ENCODE peak calls at places on chromosomes 7 and 10, in nine cellular contexts. One of them, this sample, is unnamed.

GRCh38 chr10:47340613-47341170 is 7.5 kb upstream of the RBP3 start:
- DNase-seq in K562: peak; percentile 90
- DNase-seq in A549: peak; percentile 87
- DNase-seq in uterus: peak; percentile 37
- DNase-seq in stomach: peak; percentile 68
- DNase-seq in ovary: no peak
- DNase-seq in upper lobe of left lung: peak; percentile 50
- DNase-seq in HepG2: peak; percentile 47
- DNase-seq in HCT116: peak; percentile 48
- DNase-seq in this sample: peak; percentile 68

GRCh38 chr7:134966691-134967090 is 19.6 kb upstream of the AGBL3 start:
- DNase-seq in uterus: no peak
- DNase-seq in HCT116: no peak
- DNase-seq in stomach: no peak
- DNase-seq in HepG2: no peak
- DNase-seq in ovary: no peak
- DNase-seq in upper lobe of left lung: no peak
- DNase-seq in K562: no peak
- DNase-seq in A549: no peak
- DNase-seq in this sample: no peak

GRCh38 chr10:77251297-77252013 is 386.2 kb downstream of the KCNMA1 start:
- DNase-seq in uterus: no peak
- DNase-seq in HCT116: peak; percentile 13
- DNase-seq in stomach: peak; percentile 34
- DNase-seq in upper lobe of left lung: peak; percentile 27
- DNase-seq in K562: peak; percentile 34
- DNase-seq in HepG2: peak; percentile 8
- DNase-seq in A549: peak; percentile 63
- DNase-seq in ovary: no peak
- DNase-seq in this sample: no peak

GRCh38 chr7:84336741-84337140 is 142.2 kb upstream of the SEMA3A start:
- DNase-seq in upper lobe of left lung: no peak
- DNase-seq in A549: no peak
- DNase-seq in uterus: no peak
- DNase-seq in stomach: no peak
- DNase-seq in HepG2: no peak
- DNase-seq in HCT116: no peak
- DNase-seq in ovary: no peak
- DNase-seq in K562: no peak
- DNase-seq in this sample: no peak

GRCh38 chr10:132372516-132373095 is 24.4 kb upstream of the PWWP2B start:
- DNase-seq in ovary: peak; percentile 13
- DNase-seq in HCT116: no peak
- DNase-seq in A549: no peak
- DNase-seq in K562: no peak
- DNase-seq in uterus: no peak
- DNase-seq in upper lobe of left lung: no peak
- DNase-seq in stomach: no peak
- DNase-seq in HepG2: no peak
- DNase-seq in this sample: peak; percentile 20

GRCh38 chr10:57494481-57494880 is 773.2 kb downstream of the IPMK start:
- DNase-seq in K562: no peak
- DNase-seq in HepG2: peak; percentile 1
- DNase-seq in ovary: no peak
- DNase-seq in upper lobe of left lung: no peak
- DNase-seq in uterus: no peak
- DNase-seq in A549: no peak
- DNase-seq in HCT116: no peak
- DNase-seq in stomach: no peak
- DNase-seq in this sample: no peak

GRCh38 chr7:131692131-131692960 is 135.9 kb upstream of the PODXL start:
- DNase-seq in stomach: peak; percentile 41
- DNase-seq in K562: peak; percentile 94
- DNase-seq in HCT116: peak; percentile 23
- DNase-seq in HepG2: peak; percentile 10
- DNase-seq in uterus: no peak
- DNase-seq in upper lobe of left lung: peak; percentile 41
- DNase-seq in ovary: no peak
- DNase-seq in A549: peak; percentile 69
- DNase-seq in this sample: no peak

GRCh38 chr10:78892383-78893191 is 176.2 kb upstream of the ZMIZ1 start:
- DNase-seq in upper lobe of left lung: no peak
- DNase-seq in K562: no peak
- DNase-seq in HCT116: no peak
- DNase-seq in ovary: no peak
- DNase-seq in A549: no peak
- DNase-seq in HepG2: no peak
- DNase-seq in uterus: no peak
- DNase-seq in stomach: no peak
- DNase-seq in this sample: no peak

GRCh38 chr10:12400266-12400931 is 51.1 kb downstream of the CAMK1D start:
- DNase-seq in K562: no peak
- DNase-seq in uterus: no peak
- DNase-seq in stomach: no peak
- DNase-seq in HepG2: no peak
- DNase-seq in HCT116: no peak
- DNase-seq in ovary: no peak
- DNase-seq in A549: no peak
- DNase-seq in upper lobe of left lung: no peak
- DNase-seq in this sample: no peak

GRCh38 chr7:130222-130572 is 62.2 kb upstream of the FAM20C start:
- DNase-seq in K562: no peak
- DNase-seq in HCT116: no peak
- DNase-seq in stomach: no peak
- DNase-seq in HepG2: no peak
- DNase-seq in uterus: no peak
- DNase-seq in ovary: no peak
- DNase-seq in upper lobe of left lung: no peak
- DNase-seq in A549: no peak
- DNase-seq in this sample: no peak

GRCh38 chr10:2619472-2619871 is 447.9 kb upstream of the PFKP start:
- DNase-seq in upper lobe of left lung: no peak
- DNase-seq in uterus: no peak
- DNase-seq in stomach: no peak
- DNase-seq in K562: peak; percentile 14
- DNase-seq in A549: peak; percentile 17
- DNase-seq in HCT116: no peak
- DNase-seq in ovary: no peak
- DNase-seq in HepG2: peak; percentile 7
- DNase-seq in this sample: no peak
- TF ChIP-seq CTCF in upper lobe of left lung: no peak
- TF ChIP-seq CTCF in uterus: peak; percentile 39
- TF ChIP-seq CTCF in stomach: no peak
- TF ChIP-seq CTCF in K562: peak; percentile 31
- TF ChIP-seq CTCF in A549: peak; percentile 34
- TF ChIP-seq CTCF in HCT116: peak; percentile 33
- TF ChIP-seq CTCF in ovary: no peak
- TF ChIP-seq CTCF in HepG2: peak; percentile 35
- TF ChIP-seq CTCF in this sample: no peak

GRCh38 chr7:44633254-44634186 is 27.1 kb downstream of the OGDH start:
- DNase-seq in A549: no peak
- DNase-seq in K562: no peak
- DNase-seq in ovary: peak; percentile 52
- DNase-seq in HCT116: no peak
- DNase-seq in upper lobe of left lung: peak; percentile 72
- DNase-seq in uterus: peak; percentile 80
- DNase-seq in stomach: peak; percentile 85
- DNase-seq in HepG2: no peak
- DNase-seq in this sample: peak; percentile 60
- TF ChIP-seq POLR2A in A549: no peak
- TF ChIP-seq POLR2A in K562: no peak
- TF ChIP-seq POLR2A in ovary: no peak
- TF ChIP-seq POLR2A in HCT116: no peak
- TF ChIP-seq POLR2A in upper lobe of left lung: no peak
- TF ChIP-seq POLR2A in uterus: no peak
- TF ChIP-seq POLR2A in stomach: no peak
- TF ChIP-seq POLR2A in HepG2: no peak
- TF ChIP-seq POLR2A in this sample: no peak

GRCh38 chr7:82275342-82275741 is 168.2 kb downstream of the CACNA2D1 start:
- DNase-seq in HCT116: no peak
- DNase-seq in stomach: no peak
- DNase-seq in HepG2: no peak
- DNase-seq in ovary: no peak
- DNase-seq in uterus: no peak
- DNase-seq in upper lobe of left lung: no peak
- DNase-seq in K562: no peak
- DNase-seq in A549: no peak
- DNase-seq in this sample: no peak

GRCh38 chr7:82268632-82269031 is 174.9 kb downstream of the CACNA2D1 start:
- DNase-seq in HCT116: no peak
- DNase-seq in stomach: no peak
- DNase-seq in ovary: no peak
- DNase-seq in HepG2: no peak
- DNase-seq in upper lobe of left lung: no peak
- DNase-seq in K562: no peak
- DNase-seq in A549: no peak
- DNase-seq in uterus: no peak
- DNase-seq in this sample: no peak

GRCh38 chr7:82266081-82266480 is 177.5 kb downstream of the CACNA2D1 start:
- DNase-seq in K562: no peak
- DNase-seq in upper lobe of left lung: no peak
- DNase-seq in HepG2: no peak
- DNase-seq in HCT116: no peak
- DNase-seq in stomach: no peak
- DNase-seq in ovary: no peak
- DNase-seq in uterus: no peak
- DNase-seq in A549: no peak
- DNase-seq in this sample: no peak

GRCh38 chr7:82274681-82275080 is 168.9 kb downstream of the CACNA2D1 start:
- DNase-seq in K562: no peak
- DNase-seq in upper lobe of left lung: no peak
- DNase-seq in stomach: no peak
- DNase-seq in uterus: no peak
- DNase-seq in HepG2: no peak
- DNase-seq in ovary: no peak
- DNase-seq in A549: no peak
- DNase-seq in HCT116: no peak
- DNase-seq in this sample: no peak

DNA sequence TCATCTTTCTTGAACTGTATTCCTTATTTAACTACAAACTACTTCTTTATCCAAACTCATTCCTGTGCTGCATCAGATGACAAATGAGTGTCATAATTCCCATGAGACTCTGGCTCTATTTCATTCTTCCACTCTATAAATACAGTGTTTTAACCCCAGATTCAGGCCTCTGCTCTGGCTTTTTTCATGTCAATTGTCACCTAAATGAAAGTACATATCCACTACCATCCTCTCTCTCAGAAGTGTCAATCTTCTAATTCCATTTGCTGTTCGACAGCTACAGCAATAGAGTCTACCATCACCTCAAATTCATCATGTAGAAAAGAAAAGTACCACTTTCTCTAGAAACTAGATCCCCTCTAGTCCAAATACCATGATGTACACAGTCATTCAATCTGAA is 172.7 kb downstream of the CACNA2D1 start:
- DNase-seq in K562: no peak
- DNase-seq in A549: no peak
- DNase-seq in upper lobe of left lung: no peak
- DNase-seq in HCT116: no peak
- DNase-seq in ovary: no peak
- DNase-seq in uterus: no peak
- DNase-seq in stomach: no peak
- DNase-seq in HepG2: no peak
- DNase-seq in this sample: no peak
- TF ChIP-seq CTCF in K562: no peak
- TF ChIP-seq CTCF in A549: no peak
- TF ChIP-seq CTCF in upper lobe of left lung: no peak
- TF ChIP-seq CTCF in HCT116: no peak
- TF ChIP-seq CTCF in ovary: no peak
- TF ChIP-seq CTCF in uterus: no peak
- TF ChIP-seq CTCF in stomach: no peak
- TF ChIP-seq CTCF in HepG2: no peak
- TF ChIP-seq CTCF in this sample: no peak

GRCh38 chr10:43396928-43397624 is 11.9 kb downstream of the HNRNPF start:
- DNase-seq in upper lobe of left lung: peak; percentile 97
- DNase-seq in A549: peak; percentile 91
- DNase-seq in ovary: peak; percentile 83
- DNase-seq in uterus: peak; percentile 81
- DNase-seq in HCT116: peak; percentile 76
- DNase-seq in stomach: peak; percentile 94
- DNase-seq in K562: no peak
- DNase-seq in HepG2: peak; percentile 92
- DNase-seq in this sample: peak; percentile 89

GRCh38 chr10:43394868-43395267 is 14.1 kb downstream of the HNRNPF start:
- DNase-seq in upper lobe of left lung: no peak
- DNase-seq in uterus: no peak
- DNase-seq in A549: no peak
- DNase-seq in HCT116: no peak
- DNase-seq in stomach: no peak
- DNase-seq in K562: peak; percentile 22
- DNase-seq in ovary: no peak
- DNase-seq in HepG2: no peak
- DNase-seq in this sample: no peak

GRCh38 chr10:43393606-43394360 is 15.2 kb downstream of the HNRNPF start:
- DNase-seq in A549: no peak
- DNase-seq in HepG2: no peak
- DNase-seq in uterus: no peak
- DNase-seq in upper lobe of left lung: no peak
- DNase-seq in ovary: no peak
- DNase-seq in stomach: no peak
- DNase-seq in HCT116: no peak
- DNase-seq in K562: no peak
- DNase-seq in this sample: no peak

GRCh38 chr10:43395571-43396060 is 13.4 kb downstream of the HNRNPF start:
- DNase-seq in uterus: no peak
- DNase-seq in K562: peak; percentile 58
- DNase-seq in A549: no peak
- DNase-seq in stomach: no peak
- DNase-seq in HepG2: no peak
- DNase-seq in HCT116: no peak
- DNase-seq in upper lobe of left lung: no peak
- DNase-seq in ovary: no peak
- DNase-seq in this sample: no peak

DNA sequence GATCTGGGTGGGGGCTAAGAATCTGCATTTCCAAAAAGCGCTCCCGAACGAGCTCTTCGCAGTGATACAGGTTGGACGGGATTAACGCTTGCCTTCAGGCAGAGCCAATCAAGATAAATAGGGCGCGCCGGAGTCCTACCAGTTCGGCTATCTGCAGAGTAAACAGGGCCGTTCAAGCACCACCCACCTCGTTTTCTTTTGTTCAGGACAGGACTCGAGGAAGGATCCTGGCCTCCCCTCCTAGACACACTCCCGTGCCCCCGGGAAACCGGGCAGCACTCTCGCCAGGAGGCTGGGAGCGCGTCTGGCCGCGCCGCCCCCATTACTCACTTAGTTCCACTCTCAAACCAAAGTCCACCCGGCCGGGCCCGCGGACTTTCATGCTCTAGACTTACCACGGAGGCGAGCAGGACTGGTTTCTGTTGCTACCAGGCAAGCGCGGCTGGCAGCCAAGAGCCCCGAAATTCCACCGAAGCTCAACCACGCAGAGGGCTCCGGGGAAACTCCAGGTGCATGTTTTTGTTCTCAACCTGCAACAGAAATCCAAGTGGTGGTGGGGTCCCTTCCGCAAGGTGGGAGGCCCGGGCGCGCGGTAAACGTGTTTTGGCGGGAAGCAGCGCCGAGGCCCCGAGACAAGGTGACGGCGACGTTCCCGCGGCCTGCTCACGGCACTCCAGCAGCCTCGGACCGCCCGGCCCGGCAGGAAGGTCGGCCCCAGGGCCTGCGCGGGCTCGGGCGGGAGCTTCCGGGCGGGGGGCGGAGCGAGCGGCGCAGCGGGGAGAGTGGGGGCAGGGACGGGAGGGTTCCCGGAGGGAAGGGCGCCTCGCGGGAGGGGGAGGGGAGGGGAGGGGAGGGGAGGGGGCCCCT is 12.7 kb downstream of the HNRNPF start:
- DNase-seq in upper lobe of left lung: peak; percentile 85
- DNase-seq in stomach: peak; percentile 86
- DNase-seq in HepG2: peak; percentile 79
- DNase-seq in HCT116: no peak
- DNase-seq in A549: peak; percentile 78
- DNase-seq in uterus: peak; percentile 73
- DNase-seq in ovary: peak; percentile 87
- DNase-seq in K562: peak; percentile 96
- DNase-seq in this sample: peak; percentile 60
- TF ChIP-seq POLR2A in upper lobe of left lung: no peak
- TF ChIP-seq POLR2A in stomach: no peak
- TF ChIP-seq POLR2A in HepG2: peak; percentile 54
- TF ChIP-seq POLR2A in HCT116: no peak
- TF ChIP-seq POLR2A in A549: peak; percentile 50
- TF ChIP-seq POLR2A in uterus: peak; percentile 7
- TF ChIP-seq POLR2A in ovary: no peak
- TF ChIP-seq POLR2A in K562: peak; percentile 82
- TF ChIP-seq POLR2A in this sample: no peak

This sample was measured in breast epithelium.